ENCODE peak calls at places on chromosomes 16 and 17, in ten cellular contexts. R is dorsolateral prefrontal cortex, H is GM12865, D is sigmoid colon, B is fibroblast of mammary gland, A is mucosa of descending colon, Z is cardiac muscle cell, T is OCI-LY7, M is lower leg skin, O is left ventricle myocardium inferior. U is an unnamed sample.

GRCh38 chr16:2296662-2297505 is 29.0 kb upstream of the RNPS1 start:
- DNase-seq in R (no peak), H (peak; percentile 50), D (no peak), B (peak; percentile 44), A (peak; percentile 32), Z (peak; percentile 40), T (peak; percentile 16), M (no peak), O (no peak), U (peak; percentile 33)

GRCh38 chr17:1313270-1314005 is 34.0 kb downstream of the TRARG1 start:
- DNase-seq in R (no peak), H (no peak), D (no peak), B (peak; percentile 51), A (no peak), Z (peak; percentile 73), T (no peak), M (no peak), O (no peak), U (no peak)

GRCh38 chr17:72725432-72726068 is 366.9 kb downstream of the SLC39A11 start:
- DNase-seq in R (peak; percentile 43), H (peak; percentile 76), D (no peak), B (peak; percentile 68), A (peak; percentile 72), Z (peak; percentile 69), T (peak; percentile 80), M (no peak), O (peak; percentile 47), U (peak; percentile 60)

GRCh38 chr16:46573008-46573833 is 48.0 kb downstream of the SHCBP1 start:
- DNase-seq in R (no peak), H (peak; percentile 16), D (no peak), B (peak; percentile 54), A (no peak), Z (peak; percentile 14), T (no peak), M (no peak), O (no peak), U (no peak)

GRCh38 chr17:33523577-33523981 is 230.5 kb upstream of the ASIC2 start:
- DNase-seq in R (peak; percentile 42), H (peak; percentile 66), D (peak; percentile 74), B (peak; percentile 61), A (peak; percentile 14), Z (peak; percentile 10), T (no peak), M (peak; percentile 90), O (no peak), U (no peak)

GRCh38 chr16:66961065-66961744 is at the start of gene CES3:
- DNase-seq in R (peak; percentile 44), H (peak; percentile 80), D (no peak), B (peak; percentile 59), A (peak; percentile 93), Z (peak; percentile 72), T (peak; percentile 80), M (no peak), O (peak; percentile 40), U (peak; percentile 88)

GRCh38 chr17:6045621-6046357 is 24.4 kb upstream of the WSCD1 start:
- DNase-seq in R (no peak), H (no peak), D (no peak), B (no peak), A (no peak), Z (no peak), T (no peak), M (no peak), O (no peak), U (no peak)

GRCh38 chr16:11896776-11897175 is 19.0 kb downstream of the GSPT1 start:
- DNase-seq in R (no peak), H (no peak), D (no peak), B (peak; percentile 83), A (no peak), Z (peak; percentile 51), T (no peak), M (no peak), O (no peak), U (peak; percentile 15)

GRCh38 chr17:13931752-13932477 is 137.4 kb upstream of the COX10 start:
- DNase-seq in R (no peak), H (no peak), D (peak; percentile 88), B (peak; percentile 89), A (peak; percentile 58), Z (peak; percentile 74), T (peak; percentile 7), M (peak; percentile 94), O (peak; percentile 68), U (peak; percentile 21)

GRCh38 chr17:7842950-7843535 is 9.0 kb downstream of the KDM6B start:
- DNase-seq in R (no peak), H (peak; percentile 54), D (peak; percentile 92), B (peak; percentile 96), A (peak; percentile 68), Z (peak; percentile 93), T (peak; percentile 49), M (peak; percentile 96), O (peak; percentile 70), U (no peak)

GRCh38 chr16:73172621-73173312 is 124.8 kb upstream of the ZFHX3 start:
- DNase-seq in R (no peak), H (no peak), D (peak; percentile 89), B (peak; percentile 99), A (peak; percentile 93), Z (peak; percentile 97), T (no peak), M (peak; percentile 93), O (peak; percentile 87), U (peak; percentile 88)

GRCh38 chr16:15836965-15837611 is 19.7 kb downstream of the MYH11 start:
- DNase-seq in R (no peak), H (no peak), D (peak; percentile 41), B (no peak), A (no peak), Z (no peak), T (no peak), M (no peak), O (no peak), U (no peak)

GRCh38 chr17:47643116-47643515 is 6.6 kb upstream of the KPNB1 start:
- DNase-seq in R (no peak), H (no peak), D (no peak), B (peak; percentile 27), A (no peak), Z (no peak), T (peak; percentile 41), M (no peak), O (no peak), U (no peak)
- TF ChIP-seq CTCF in R (no peak), H (no peak), D (no peak), B (no peak), A (no peak), Z (no peak), T (no peak), M (no peak), O (no peak), U (no peak)

GRCh38 chr17:27456681-27457404 is 595 bp downstream of the KSR1 start:
- DNase-seq in R (no peak), H (no peak), D (peak; percentile 72), B (no peak), A (peak; percentile 17), Z (no peak), T (no peak), M (no peak), O (peak; percentile 20), U (no peak)
- H3K4me3 ChIP-seq in R (peak overlapping the region; percentile 82), H (peak overlapping the region; percentile 94), D (peak overlapping the region; percentile 90), B (peak overlapping the region; percentile 52), A (peak overlapping the region; percentile 40), Z (peak overlapping the region; percentile 86), T (peak overlapping the region; percentile 82), M (peak overlapping the region; percentile 88), O (peak overlapping the region; percentile 89), U (peak overlapping the region; percentile 91)

DNA sequence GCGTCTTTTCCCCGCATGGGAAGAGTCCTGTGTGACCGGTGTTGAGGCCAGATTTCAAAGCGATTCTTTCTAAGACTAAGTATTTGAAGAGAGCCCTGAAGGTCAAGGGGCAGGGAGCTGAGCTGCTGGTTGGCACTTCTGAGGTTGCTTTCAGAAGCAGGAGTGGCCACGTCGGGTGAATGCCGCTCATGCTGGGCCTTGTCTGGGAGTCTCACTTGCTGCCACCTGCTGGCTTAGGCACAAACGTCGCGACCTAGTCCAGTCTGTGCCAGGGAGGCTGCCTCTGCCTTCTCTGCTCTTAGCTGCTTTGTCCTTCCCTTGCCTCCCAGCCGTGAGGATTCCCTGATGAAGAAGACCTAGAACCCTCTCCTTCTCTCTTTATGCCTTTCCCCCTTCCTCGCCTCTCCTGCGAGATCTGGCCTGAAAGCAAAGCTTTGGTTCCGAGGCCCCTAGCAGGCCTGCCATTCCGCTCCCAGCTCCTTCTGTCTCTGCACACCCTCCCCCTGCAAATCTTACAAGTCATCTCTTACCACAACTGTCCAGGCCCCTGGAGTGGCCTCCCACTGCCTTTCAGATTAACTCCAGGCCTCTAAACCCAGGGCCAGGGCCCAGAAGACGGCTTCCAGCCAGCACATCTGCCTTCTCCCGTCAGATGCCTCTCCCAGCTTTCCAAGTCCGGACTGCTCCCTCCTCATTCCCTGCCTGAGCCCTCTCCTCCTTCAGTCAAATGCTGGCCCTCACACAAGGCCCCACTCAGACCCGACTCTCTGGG is 11.4 kb downstream of the CTNS start:
- DNase-seq in R (peak; percentile 74), H (peak; percentile 67), D (no peak), B (peak; percentile 68), A (peak; percentile 78), Z (peak; percentile 71), T (peak; percentile 78), M (no peak), O (peak; percentile 52), U (peak; percentile 55)
- TF ChIP-seq CTCF in R (peak; percentile 51), H (peak; percentile 48), D (no peak), B (peak; percentile 51), A (peak; percentile 14), Z (peak; percentile 58), T (peak; percentile 76), M (no peak), O (peak; percentile 60), U (peak; percentile 55)

DNA sequence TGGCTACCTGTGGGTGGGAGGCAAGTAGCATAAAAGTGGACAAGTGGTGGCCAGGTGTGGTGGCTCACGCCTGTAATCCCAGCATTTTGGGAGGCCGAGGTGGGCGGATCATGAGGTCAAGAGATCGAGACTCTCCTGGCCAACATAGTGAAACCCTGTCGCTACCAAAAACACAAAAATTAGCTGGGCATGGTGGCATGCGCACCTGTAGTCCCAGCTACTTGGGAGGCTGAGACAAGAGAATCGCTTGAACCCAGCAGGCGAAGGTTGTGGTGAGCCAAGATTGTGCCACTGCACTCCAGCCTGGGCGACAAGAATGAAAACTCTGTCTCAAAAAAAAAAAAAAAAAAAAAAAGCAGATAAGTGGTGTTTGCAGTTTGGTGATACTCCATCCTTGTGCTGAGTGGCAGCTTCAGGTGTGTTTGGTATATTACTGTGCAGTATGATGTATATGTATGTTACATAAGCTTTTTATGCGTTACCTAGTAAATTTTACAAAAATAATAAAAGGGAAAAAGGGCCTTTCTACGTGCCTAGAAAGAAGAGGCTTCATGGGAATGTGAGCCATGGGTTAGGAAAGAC is 856 bp downstream of the ICAM2 start:
- DNase-seq in R (no peak), H (no peak), D (peak; percentile 12), B (no peak), A (no peak), Z (no peak), T (no peak), M (peak; percentile 45), O (no peak), U (no peak)
- H3K4me3 ChIP-seq in R (peak overlapping the region; percentile 28), H (peak overlapping the region; percentile 87), D (peak overlapping the region; percentile 40), B (no peak overlapping the region), A (peak overlapping the region; percentile 6), Z (no peak overlapping the region), T (peak overlapping the region; percentile 79), M (no peak overlapping the region), O (peak overlapping the region; percentile 67), U (no peak overlapping the region)